ENCODE peak calls at places on chromosomes 7 and 10, in five cellular contexts. One of them, this sample, is unnamed. For H3K4me1 and H3K36me3, the result is how much of the 10 kb centered on the place peaks cover.

GRCh38 chr7:87000344-87000743 is 59.1 kb downstream of the ELAPOR2 start:
- DNase-seq in thoracic aorta: no peak
- DNase-seq in ovary: no peak
- DNase-seq in tibial artery: no peak
- DNase-seq in GM23338: no peak
- DNase-seq in this sample: no peak

GRCh38 chr7:6436385-6436685 is 11.4 kb downstream of the DAGLB start:
- DNase-seq in thoracic aorta: no peak
- DNase-seq in ovary: no peak
- DNase-seq in GM23338: no peak
- DNase-seq in tibial artery: no peak
- DNase-seq in this sample: no peak

GRCh38 chr10:122239578-122240257 is 31.4 kb upstream of the BTBD16 start:
- DNase-seq in GM23338: peak
- DNase-seq in tibial artery: peak
- DNase-seq in thoracic aorta: no peak
- DNase-seq in ovary: no peak
- DNase-seq in this sample: no peak

GRCh38 chr10:52659085-52659484 is 113.5 kb downstream of the MBL2 start:
- DNase-seq in thoracic aorta: no peak
- DNase-seq in GM23338: no peak
- DNase-seq in ovary: no peak
- DNase-seq in tibial artery: no peak
- DNase-seq in this sample: no peak

GRCh38 chr10:6482737-6483362 is 97.2 kb downstream of the PRKCQ start:
- DNase-seq in GM23338: no peak
- DNase-seq in tibial artery: no peak
- DNase-seq in ovary: no peak
- DNase-seq in thoracic aorta: no peak
- DNase-seq in this sample: no peak

GRCh38 chr7:133391220-133391619 is 138.3 kb downstream of the EXOC4 start:
- DNase-seq in GM23338: no peak
- DNase-seq in ovary: no peak
- DNase-seq in tibial artery: no peak
- DNase-seq in thoracic aorta: no peak
- DNase-seq in this sample: no peak

GRCh38 chr10:60043561-60043960 is 137.2 kb upstream of the CCDC6 start:
- DNase-seq in ovary: no peak
- DNase-seq in GM23338: no peak
- DNase-seq in tibial artery: no peak
- DNase-seq in thoracic aorta: no peak
- DNase-seq in this sample: no peak

GRCh38 chr10:97539523-97540200 is 32.9 kb upstream of the ANKRD2 start:
- DNase-seq in tibial artery: no peak
- DNase-seq in ovary: peak
- DNase-seq in thoracic aorta: no peak
- DNase-seq in GM23338: peak
- DNase-seq in this sample: no peak

DNA sequence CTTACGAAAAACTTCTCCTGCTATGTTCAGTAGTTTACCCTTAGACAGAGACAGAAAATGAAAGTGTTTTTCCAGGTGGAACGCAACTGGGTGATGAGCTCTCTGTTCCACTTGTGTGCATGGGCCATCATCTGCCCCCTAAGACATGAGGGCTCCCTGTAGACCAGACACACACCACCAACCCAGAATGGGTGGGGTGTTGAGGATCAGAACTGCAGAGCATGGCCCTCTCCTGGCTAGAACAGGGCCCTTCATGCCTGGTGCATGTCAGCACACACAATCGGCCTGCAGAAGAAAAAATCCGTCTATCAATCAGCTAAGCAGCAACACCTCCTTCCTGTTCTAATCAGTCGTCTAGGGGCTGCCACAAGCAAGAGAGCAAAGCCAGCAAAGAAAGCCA is 186.2 kb upstream of the INHBA start:
- DNase-seq in tibial artery: no peak
- DNase-seq in ovary: no peak
- DNase-seq in GM23338: no peak
- DNase-seq in thoracic aorta: no peak
- DNase-seq in this sample: no peak
- H3K4me1 ChIP-seq in tibial artery: under half
- H3K4me1 ChIP-seq in ovary: under half
- H3K4me1 ChIP-seq in GM23338: under half
- H3K4me1 ChIP-seq in thoracic aorta: under half
- H3K4me1 ChIP-seq in this sample: under half

DNA sequence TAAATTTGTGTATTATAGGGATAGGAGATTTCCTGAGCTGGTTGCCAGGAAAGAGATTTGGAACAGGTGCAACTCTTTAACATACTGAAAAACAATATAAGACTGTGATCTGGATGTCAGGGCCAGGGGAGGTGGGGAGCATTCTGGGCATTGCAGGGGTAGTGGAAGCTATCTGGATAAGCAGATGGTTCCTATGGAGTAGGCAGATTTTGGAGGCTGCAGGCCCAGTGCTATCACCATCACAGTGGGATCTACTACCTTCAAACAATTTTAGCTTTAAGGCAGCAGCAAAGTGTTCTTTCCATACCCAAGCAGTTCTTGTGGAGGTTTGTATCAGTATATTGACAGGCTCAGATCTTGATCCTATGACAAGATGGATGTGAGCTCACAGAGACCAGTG is 71.1 kb downstream of the ADAM22 start:
- DNase-seq in thoracic aorta: no peak
- DNase-seq in GM23338: no peak
- DNase-seq in tibial artery: no peak
- DNase-seq in ovary: no peak
- DNase-seq in this sample: no peak
- H3K36me3 ChIP-seq in thoracic aorta: under half
- H3K36me3 ChIP-seq in GM23338: under half
- H3K36me3 ChIP-seq in tibial artery: under half
- H3K36me3 ChIP-seq in ovary: under half
- H3K36me3 ChIP-seq in this sample: under half

GRCh38 chr10:96288151-96288621 is 16.0 kb upstream of the DNTT start:
- DNase-seq in tibial artery: no peak
- DNase-seq in thoracic aorta: no peak
- DNase-seq in GM23338: no peak
- DNase-seq in ovary: no peak
- DNase-seq in this sample: no peak
- H3K27ac ChIP-seq in tibial artery: peak
- H3K27ac ChIP-seq in thoracic aorta: peak
- H3K27ac ChIP-seq in GM23338: no peak
- H3K27ac ChIP-seq in ovary: no peak
- H3K27ac ChIP-seq in this sample: no peak

GRCh38 chr7:8177109-8177933 is 84.6 kb downstream of the ICA1 start:
- DNase-seq in GM23338: no peak
- DNase-seq in ovary: no peak
- DNase-seq in thoracic aorta: no peak
- DNase-seq in tibial artery: no peak
- DNase-seq in this sample: no peak
- H3K4me1 ChIP-seq in GM23338: under half
- H3K4me1 ChIP-seq in ovary: under half
- H3K4me1 ChIP-seq in thoracic aorta: under half
- H3K4me1 ChIP-seq in tibial artery: under half
- H3K4me1 ChIP-seq in this sample: under half

GRCh38 chr10:104028823-104029527 is 56.7 kb downstream of the COL17A1 start:
- DNase-seq in tibial artery: no peak
- DNase-seq in thoracic aorta: no peak
- DNase-seq in GM23338: no peak
- DNase-seq in ovary: no peak
- DNase-seq in this sample: no peak

GRCh38 chr10:104028146-104028545 is 57.5 kb downstream of the COL17A1 start:
- DNase-seq in GM23338: peak
- DNase-seq in tibial artery: no peak
- DNase-seq in ovary: no peak
- DNase-seq in thoracic aorta: no peak
- DNase-seq in this sample: no peak

GRCh38 chr10:104026762-104027161 is 58.9 kb downstream of the COL17A1 start:
- DNase-seq in GM23338: no peak
- DNase-seq in thoracic aorta: no peak
- DNase-seq in ovary: no peak
- DNase-seq in tibial artery: no peak
- DNase-seq in this sample: no peak

GRCh38 chr10:104022020-104022419 is 55.1 kb downstream of the SLK start:
- DNase-seq in GM23338: no peak
- DNase-seq in ovary: no peak
- DNase-seq in thoracic aorta: no peak
- DNase-seq in tibial artery: no peak
- DNase-seq in this sample: no peak

DNA sequence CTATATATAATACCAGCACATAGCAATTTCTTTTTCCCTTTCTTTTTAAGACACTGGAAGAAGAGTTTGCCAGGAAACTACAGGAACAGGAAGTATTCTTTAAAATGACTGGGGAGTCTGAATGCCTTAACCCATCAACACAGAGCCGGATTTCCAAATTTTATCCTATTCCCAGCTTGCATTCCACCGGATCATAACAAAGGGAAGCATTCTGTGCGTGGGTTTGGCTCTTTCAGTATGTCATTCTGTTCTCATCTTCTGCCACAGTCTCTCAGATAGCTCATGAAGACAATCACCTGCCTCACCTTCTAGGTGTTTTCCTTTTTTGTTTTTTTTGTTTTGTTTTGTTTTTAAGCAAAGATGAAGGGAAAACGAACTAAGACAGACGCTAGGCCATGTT is 58.6 kb downstream of the SLK start:
- DNase-seq in GM23338: no peak
- DNase-seq in tibial artery: no peak
- DNase-seq in thoracic aorta: no peak
- DNase-seq in ovary: no peak
- DNase-seq in this sample: no peak
- H3K36me3 ChIP-seq in GM23338: under half
- H3K36me3 ChIP-seq in tibial artery: half or more
- H3K36me3 ChIP-seq in thoracic aorta: under half
- H3K36me3 ChIP-seq in ovary: under half
- H3K36me3 ChIP-seq in this sample: half or more

This sample was measured in esophagus muscularis mucosa.